ENCODE peak calls at places on chromosomes 5 and 9, in six cellular contexts. B is osteocyte; G is CD8-positive, alpha-beta T cell; L is fibroblast of pulmonary artery; F is fibroblast of the aortic adventitia; M is GM10248. C is an unnamed sample.

GRCh38 chr9:133346021-133346713 is 1.8 kb downstream of the MED22 start:
- DNase-seq in B (no peak), G (no peak), L (no peak), F (no peak), M (no peak), C (no peak)

GRCh38 chr5:98398465-98398864 is 375.0 kb upstream of the RGMB start:
- DNase-seq in B (no peak), G (no peak), L (no peak), F (no peak), M (no peak), C (no peak)

GRCh38 chr5:172901788-172902496 is 57.3 kb upstream of the RPL26L1 start:
- DNase-seq in B (no peak), G (no peak), L (peak), F (no peak), M (no peak), C (no peak)

GRCh38 chr5:59608745-59609144 is 284.8 kb downstream of the PDE4D start:
- DNase-seq in B (no peak), G (no peak), L (peak), F (no peak), M (no peak), C (no peak)

GRCh38 chr5:114789773-114790402 is 379.8 kb downstream of the TRIM36 start:
- DNase-seq in B (no peak), G (no peak), L (peak), F (peak), M (peak), C (no peak)

GRCh38 chr5:1008451-1009358 is at the start of gene NKD2:
- DNase-seq in B (peak), G (peak), L (no peak), F (no peak), M (peak), C (peak)

GRCh38 chr5:168898261-168898911 is 319.2 kb upstream of the PANK3 start:
- DNase-seq in B (no peak), G (no peak), L (no peak), F (no peak), M (no peak), C (no peak)

GRCh38 chr5:158807-159447 is 32.4 kb upstream of the LRRC14B start:
- DNase-seq in B (peak), G (no peak), L (no peak), F (no peak), M (no peak), C (no peak)

GRCh38 chr5:158737536-158738027 is 362.1 kb downstream of the EBF1 start:
- DNase-seq in B (no peak), G (no peak), L (no peak), F (no peak), M (no peak), C (no peak)

GRCh38 chr9:25964239-25964638 is 286.0 kb upstream of the TUSC1 start:
- DNase-seq in B (no peak), G (no peak), L (peak), F (peak), M (peak), C (no peak)
- TF ChIP-seq CTCF in B (peak), G (no peak), L (peak), F (peak), M (peak), C (peak)

GRCh38 chr5:149747833-149748366 is 17.8 kb downstream of the PPARGC1B start:
- DNase-seq in B (no peak), G (no peak), L (no peak), F (no peak), M (peak), C (no peak)
- TF ChIP-seq CTCF in B (no peak), G (no peak), L (no peak), F (no peak), M (no peak), C (no peak)

GRCh38 chr5:90113108-90113507 is 296.4 kb downstream of the CETN3 start:
- DNase-seq in B (no peak), G (no peak), L (no peak), F (no peak), M (no peak), C (no peak)
- TF ChIP-seq CTCF in B (no peak), G (no peak), L (no peak), F (no peak), M (no peak), C (no peak)

GRCh38 chr9:8857330-8858249 is 1058.0 kb upstream of the DMAC1 start:
- DNase-seq in B (peak), G (no peak), L (peak), F (peak), M (peak), C (peak)

GRCh38 chr9:8855046-8855445 is 1055.5 kb upstream of the DMAC1 start:
- DNase-seq in B (no peak), G (no peak), L (peak), F (peak), M (no peak), C (no peak)

GRCh38 chr9:8858250-8859161 is 1058.9 kb upstream of the DMAC1 start:
- DNase-seq in B (no peak), G (no peak), L (no peak), F (no peak), M (peak), C (peak)

GRCh38 chr9:8859416-8859815 is 1059.8 kb upstream of the DMAC1 start:
- DNase-seq in B (no peak), G (no peak), L (no peak), F (no peak), M (no peak), C (no peak)

GRCh38 chr9:8856686-8857329 is 1057.2 kb upstream of the DMAC1 start:
- DNase-seq in B (no peak), G (no peak), L (no peak), F (peak), M (no peak), C (peak)
- TF ChIP-seq CTCF in B (no peak), G (no peak), L (no peak), F (peak), M (no peak), C (no peak)

GRCh38 chr5:134581241-134581981 is 51.2 kb downstream of the SAR1B start:
- DNase-seq in B (no peak), G (no peak), L (no peak), F (peak), M (no peak), C (no peak)
- TF ChIP-seq CTCF in B (no peak), G (no peak), L (no peak), F (no peak), M (no peak), C (no peak)

GRCh38 chr5:176744584-176744965 is 65.8 kb upstream of the UNC5A start:
- DNase-seq in B (peak), G (no peak), L (peak), F (no peak), M (peak), C (no peak)
- TF ChIP-seq CTCF in B (no peak), G (peak), L (peak), F (peak), M (peak), C (peak)

DNA sequence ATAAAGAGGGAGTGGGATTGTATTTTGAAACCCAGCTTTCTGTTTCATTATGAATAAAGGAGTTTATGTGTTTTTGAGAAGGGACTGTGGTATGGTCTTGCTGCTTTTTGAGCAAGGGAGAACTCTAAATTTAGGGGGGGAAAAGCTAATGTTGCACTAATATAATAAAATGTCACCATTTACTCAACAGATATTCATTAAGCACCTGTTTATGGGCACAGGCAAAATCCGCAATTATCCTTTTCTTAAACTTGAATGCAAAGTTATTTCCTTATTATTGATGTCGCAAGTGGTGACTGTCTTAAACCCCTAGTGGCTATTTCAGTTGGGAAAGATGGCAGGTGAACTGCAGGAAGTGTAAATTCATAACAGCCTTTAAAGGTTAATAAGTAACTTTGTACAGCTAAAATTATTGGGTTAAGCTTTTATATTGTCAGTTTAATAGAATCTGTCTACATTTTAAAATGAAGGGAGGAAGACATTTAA is 1.5 kb downstream of the CDC42SE2 start:
- DNase-seq in B (no peak), G (no peak), L (peak), F (peak), M (no peak), C (no peak)
- TF ChIP-seq CTCF in B (peak), G (peak), L (peak), F (peak), M (peak), C (no peak)

DNA sequence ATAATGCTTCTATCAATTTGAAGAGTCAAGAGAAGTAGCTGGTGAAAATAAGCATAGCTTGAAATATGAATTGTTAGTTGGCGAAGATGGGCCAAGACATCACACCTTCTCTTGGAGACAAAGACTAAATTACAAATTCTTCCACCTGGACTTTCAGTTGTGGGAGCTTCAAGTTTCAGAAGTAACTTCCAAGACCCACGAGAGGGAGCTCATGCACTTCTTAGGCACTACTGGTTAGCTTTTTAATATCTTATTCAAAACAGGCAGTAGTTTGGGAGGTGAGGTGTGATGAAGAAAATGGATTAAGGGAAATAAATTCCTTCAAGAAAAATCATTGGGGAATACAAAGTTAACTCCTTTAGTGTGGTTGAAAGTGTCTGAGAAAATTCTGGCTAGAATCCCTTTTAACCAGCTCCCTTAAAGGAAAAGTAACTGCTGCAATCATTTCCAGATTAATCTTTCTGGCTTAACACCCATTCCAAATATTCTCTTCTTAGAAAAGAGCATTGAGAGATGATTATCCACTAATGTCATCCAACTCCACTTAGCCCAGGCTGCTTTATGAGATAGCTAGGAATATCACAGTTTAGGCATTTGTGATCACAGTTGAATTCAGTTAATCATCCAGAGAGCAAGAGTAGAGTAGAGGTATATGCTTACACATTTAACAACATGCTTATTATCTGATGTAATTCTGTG is 139.5 kb upstream of the DMRTA1 start:
- DNase-seq in B (no peak), G (no peak), L (peak), F (peak), M (no peak), C (no peak)
- TF ChIP-seq CTCF in B (peak), G (no peak), L (peak), F (peak), M (peak), C (peak)

GRCh38 chr9:77003366-77003765 is 16.1 kb upstream of the FOXB2 start:
- DNase-seq in B (no peak), G (no peak), L (no peak), F (no peak), M (no peak), C (no peak)

GRCh38 chr9:77005216-77005615 is 14.2 kb upstream of the FOXB2 start:
- DNase-seq in B (no peak), G (no peak), L (peak), F (no peak), M (no peak), C (no peak)

GRCh38 chr9:76999261-76999660 is 20.2 kb upstream of the FOXB2 start:
- DNase-seq in B (no peak), G (no peak), L (no peak), F (no peak), M (no peak), C (no peak)

GRCh38 chr9:76996700-76997099 is 22.8 kb upstream of the FOXB2 start:
- DNase-seq in B (no peak), G (no peak), L (peak), F (peak), M (peak), C (peak)

GRCh38 chr9:77000330-77000729 is 19.1 kb upstream of the FOXB2 start:
- DNase-seq in B (no peak), G (no peak), L (no peak), F (no peak), M (no peak), C (no peak)
- TF ChIP-seq CTCF in B (no peak), G (no peak), L (no peak), F (no peak), M (no peak), C (no peak)